ENCODE peak calls at places on chromosome 20, in seven cellular contexts. U is AG08396; W is activated T-cell treated with anti-CD3 and anti-CD28 coated beads, Interleukin-2, amount 50 U/mL, for 72 hours; Z is activated B cell treated with CpG ODN at 0.5 μM for 24 hours; I is progenitor cell of endocrine pancreas; N is D341Med; J is lower leg skin. S is an unnamed sample.

GRCh38 chr20:49775229-49775693 is 37.4 kb upstream of the SLC9A8 start:
- DNase-seq in W (no peak), N (no peak), Z (no peak), I (no peak), J (peak), U (peak), S (no peak)

GRCh38 chr20:42639140-42639539 is 550.6 kb downstream of the PTPRT start:
- DNase-seq in W (no peak), I (no peak), Z (no peak), N (no peak), U (no peak), J (no peak), S (no peak)

GRCh38 chr20:36279362-36279761 is 26.8 kb upstream of the DLGAP4 start:
- DNase-seq in Z (no peak), W (no peak), N (peak), I (no peak), J (no peak), U (no peak), S (peak)

GRCh38 chr20:48831702-48832422 is 4.1 kb upstream of the PREX1 start:
- DNase-seq in Z (no peak), N (no peak), W (no peak), J (no peak), U (peak), I (no peak), S (no peak)

GRCh38 chr20:35009665-35010328 is 54.1 kb downstream of the MYH7B start:
- DNase-seq in W (no peak), U (no peak), I (no peak), N (peak), Z (no peak), J (no peak), S (no peak)

GRCh38 chr20:32447136-32448027 is 89.3 kb downstream of the ASXL1 start:
- DNase-seq in I (no peak), Z (no peak), U (no peak), J (no peak), N (no peak), W (no peak), S (no peak)

GRCh38 chr20:3818155-3819151 is 1.9 kb upstream of the AP5S1 start:
- DNase-seq in U (peak), I (peak), J (peak), Z (no peak), N (peak), W (peak), S (no peak)

GRCh38 chr20:25863536-25864325 is 167.1 kb upstream of the ZNF337 start:
- DNase-seq in U (no peak), I (no peak), W (no peak), J (no peak), Z (no peak), N (no peak), S (no peak)

GRCh38 chr20:36153754-36154695 is 515 bp upstream of the EPB41L1 start:
- DNase-seq in U (peak), N (peak), W (peak), J (peak), I (peak), Z (no peak), S (peak)

GRCh38 chr20:44954198-44954597 is 6.0 kb downstream of the TOMM34 start:
- DNase-seq in W (no peak), J (no peak), I (no peak), N (no peak), Z (no peak), U (no peak), S (no peak)

GRCh38 chr20:32034581-32035397 is 17.3 kb upstream of the HCK start:
- DNase-seq in W (no peak), N (no peak), Z (no peak), J (no peak), I (no peak), U (no peak), S (no peak)

GRCh38 chr20:26208296-26209091 is 511.8 kb upstream of the ZNF337 start:
- DNase-seq in N (peak), Z (no peak), I (peak), W (peak), J (no peak), U (peak), S (peak)

GRCh38 chr20:37565134-37565811 is 37.6 kb upstream of the BLCAP start:
- DNase-seq in W (no peak), I (no peak), J (no peak), N (no peak), U (no peak), Z (no peak), S (no peak)

GRCh38 chr20:49880177-49880576 is 35.2 kb downstream of the SPATA2 start:
- DNase-seq in I (no peak), W (no peak), Z (no peak), J (no peak), N (no peak), U (no peak), S (no peak)

GRCh38 chr20:63315240-63315981 is 22.4 kb downstream of the COL20A1 start:
- DNase-seq in J (no peak), W (no peak), N (no peak), Z (no peak), I (no peak), U (no peak), S (no peak)

GRCh38 chr20:58819921-58820320 is 30.8 kb downstream of the GNAS-AS1 start:
- DNase-seq in J (no peak), Z (no peak), I (no peak), U (no peak), W (no peak), N (no peak), S (no peak)

S was measured in stimulated activated CD8-positive, alpha-beta memory T cell treated with anti-CD3 and anti-CD28 coated beads, Interleukin-4, amount 100 ng/mL, for 48 hours.